ENCODE peak calls at places on chromosomes 2 and 18, in five cellular contexts. F is fibroblast of lung, P is GM12864, U is AG04450, B is IMR-90. V is an unnamed sample.

GRCh38 chr18:22177496-22177866 is 8.1 kb downstream of the GATA6 start:
- DNase-seq in F (no peak), P (no peak), U (no peak), B (no peak), V (no peak)

GRCh38 chr2:88765154-88765948 is 73.9 kb downstream of the RPIA start:
- DNase-seq in F (peak), P (peak), U (no peak), B (peak), V (no peak)

GRCh38 chr18:487371-487770 is 13.1 kb downstream of the COLEC12 start:
- DNase-seq in F (no peak), P (no peak), U (no peak), B (peak), V (no peak)

GRCh38 chr2:39133215-39133851 is 12.5 kb upstream of the SOS1 start:
- DNase-seq in F (no peak), P (no peak), U (no peak), B (no peak), V (no peak)

GRCh38 chr2:241134711-241135110 is 14.6 kb downstream of the PASK start:
- DNase-seq in F (no peak), P (no peak), U (no peak), B (no peak), V (no peak)

GRCh38 chr2:60641866-60642788 is 88.7 kb upstream of the BCL11A start:
- DNase-seq in F (peak), P (peak), U (peak), B (peak), V (peak)

GRCh38 chr2:209321076-209321475 is 102.8 kb upstream of the MAP2 start:
- DNase-seq in F (peak), P (no peak), U (no peak), B (peak), V (no peak)

GRCh38 chr2:133264951-133265949 is 303.0 kb downstream of the NCKAP5 start:
- DNase-seq in F (no peak), P (no peak), U (no peak), B (no peak), V (no peak)

GRCh38 chr2:115574667-115575066 is 1132.2 kb downstream of the DPP10 start:
- DNase-seq in F (no peak), P (no peak), U (no peak), B (no peak), V (no peak)

GRCh38 chr2:2933421-2933820 is 444.2 kb downstream of the EIPR1 start:
- DNase-seq in F (no peak), P (no peak), U (no peak), B (no peak), V (no peak)

GRCh38 chr2:110211938-110212858 is at the start of gene MTLN:
- DNase-seq in F (peak), P (peak), U (no peak), B (peak), V (no peak)

GRCh38 chr18:5238371-5238758 is 41.3 kb upstream of the AKAIN1 start:
- DNase-seq in F (no peak), P (peak), U (no peak), B (peak), V (no peak)

GRCh38 chr2:59314367-59314766 is 1073.2 kb upstream of the FANCL start:
- DNase-seq in F (no peak), P (no peak), U (no peak), B (no peak), V (no peak)

GRCh38 chr2:48346124-48346536 is 183.8 kb upstream of the STON1 start:
- DNase-seq in F (peak), P (no peak), U (peak), B (peak), V (peak)

GRCh38 chr2:149611100-149611820 is 23.7 kb upstream of the MMADHC start:
- DNase-seq in F (no peak), P (no peak), U (no peak), B (no peak), V (no peak)

GRCh38 chr2:126889501-126890135 is 9.1 kb upstream of the TEX51 start:
- DNase-seq in F (no peak), P (no peak), U (no peak), B (no peak), V (no peak)

GRCh38 chr18:66638856-66639621 is 35.1 kb upstream of the CDH19 start:
- DNase-seq in F (no peak), P (no peak), U (no peak), B (no peak), V (no peak)

GRCh38 chr2:11914455-11914854 is 168.0 kb downstream of the LPIN1 start:
- DNase-seq in F (peak), P (no peak), U (no peak), B (no peak), V (peak)

GRCh38 chr2:21820271-21820670 is 696.5 kb downstream of the TDRD15 start:
- DNase-seq in F (peak), P (no peak), U (no peak), B (peak), V (no peak)

GRCh38 chr2:170717599-170717963 is 2.4 kb downstream of the SP5 start:
- DNase-seq in F (no peak), P (no peak), U (no peak), B (no peak), V (no peak)

GRCh38 chr2:131062066-131062465 is 31.2 kb downstream of the FAM168B start:
- DNase-seq in F (no peak), P (no peak), U (no peak), B (no peak), V (no peak)

GRCh38 chr18:68438536-68438935 is 276.4 kb downstream of the TMX3 start:
- DNase-seq in F (no peak), P (no peak), U (no peak), B (no peak), V (no peak)

GRCh38 chr2:127220807-127221527 is 868 bp upstream of the CYP27C1 start:
- DNase-seq in F (no peak), P (no peak), U (no peak), B (no peak), V (no peak)

GRCh38 chr2:28568533-28568932 is 72.7 kb downstream of the PLB1 start:
- DNase-seq in F (no peak), P (no peak), U (no peak), B (peak), V (no peak)

GRCh38 chr2:65299246-65299645 is 71.6 kb downstream of the ACTR2 start:
- DNase-seq in F (peak), P (no peak), U (no peak), B (peak), V (no peak)

GRCh38 chr2:74886811-74887210 is 52.9 kb downstream of the HK2 start:
- DNase-seq in F (no peak), P (no peak), U (no peak), B (no peak), V (no peak)

GRCh38 chr2:69298261-69298660 is 88.8 kb downstream of the GFPT1 start:
- DNase-seq in F (peak), P (no peak), U (peak), B (peak), V (peak)

GRCh38 chr18:61334491-61334850 is 1.2 kb downstream of the CDH20 start:
- DNase-seq in F (peak), P (no peak), U (no peak), B (no peak), V (no peak)

GRCh38 chr2:47422016-47422415 is 19.1 kb downstream of the MSH2 start:
- DNase-seq in F (peak), P (no peak), U (no peak), B (no peak), V (no peak)

GRCh38 chr2:60818272-60818671 is 62.2 kb downstream of the PAPOLG start:
- DNase-seq in F (peak), P (no peak), U (no peak), B (peak), V (no peak)

GRCh38 chr2:74450570-74451190 is 4.2 kb upstream of the INO80B start:
- DNase-seq in F (no peak), P (no peak), U (no peak), B (no peak), V (no peak)

GRCh38 chr2:173979721-173980351 is 14.7 kb upstream of the SP3 start:
- DNase-seq in F (peak), P (no peak), U (no peak), B (peak), V (no peak)

GRCh38 chr18:48674758-48675157 is 135.9 kb downstream of the CTIF start:
- DNase-seq in F (no peak), P (no peak), U (no peak), B (no peak), V (no peak)

GRCh38 chr2:20193185-20193584 is 31.7 kb downstream of the SDC1 start:
- DNase-seq in F (no peak), P (no peak), U (no peak), B (no peak), V (no peak)

GRCh38 chr2:138391956-138392355 is 109.6 kb upstream of the SPOPL start:
- DNase-seq in F (no peak), P (no peak), U (no peak), B (peak), V (no peak)

GRCh38 chr2:223674998-223675609 is 72.9 kb upstream of the SCG2 start:
- DNase-seq in F (peak), P (no peak), U (no peak), B (peak), V (no peak)
- TF ChIP-seq CTCF in F (peak), P (peak), U (peak), B (peak), V (peak)

DNA sequence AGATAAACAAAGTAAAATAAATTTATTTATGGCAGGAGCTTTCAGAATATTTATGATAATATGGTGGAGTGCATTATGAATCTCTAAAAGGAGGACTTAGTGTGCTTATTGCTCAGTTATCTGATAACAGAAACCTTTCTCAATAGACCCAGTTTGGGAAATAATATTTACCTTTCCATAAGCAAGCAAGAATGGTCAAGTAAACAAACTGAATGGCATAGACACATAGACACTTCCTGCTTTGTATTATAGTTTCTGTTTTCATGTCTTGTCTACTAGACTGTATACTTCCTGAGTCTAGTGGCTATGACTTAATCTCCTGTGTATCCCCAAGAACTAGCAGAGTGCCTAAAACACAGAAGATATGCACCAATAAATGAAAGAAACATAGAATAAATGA is 87.8 kb downstream of the UPP2 start:
- DNase-seq in F (no peak), P (no peak), U (no peak), B (no peak), V (no peak)
- H3K4me3 ChIP-seq in F (no peak), P (no peak), U (no peak), B (no peak), V (no peak)

DNA sequence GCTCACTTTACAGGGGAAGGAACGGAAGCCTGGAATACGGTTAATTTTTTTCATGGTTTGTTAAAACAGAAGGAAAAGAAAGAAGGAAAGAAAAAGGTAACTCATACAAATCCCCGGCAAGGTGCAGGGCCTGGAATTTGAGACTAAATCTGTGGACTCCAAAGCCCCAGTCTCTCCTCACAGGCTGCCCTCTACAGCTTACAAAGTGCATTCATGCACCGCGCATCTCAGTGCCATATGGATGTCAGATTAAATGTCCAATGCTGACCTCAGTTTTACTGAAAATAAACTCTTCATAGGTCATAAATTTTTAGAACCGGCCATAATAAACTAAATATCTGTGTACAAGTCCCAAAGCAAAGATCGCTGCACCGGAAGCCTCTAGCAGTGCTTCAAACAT is 17.8 kb downstream of the ST6GAL2 start:
- DNase-seq in F (no peak), P (no peak), U (no peak), B (no peak), V (no peak)
- TF ChIP-seq CTCF in F (no peak), P (peak), U (peak), B (peak), V (no peak)

GRCh38 chr2:23703583-23704385 is 223.1 kb downstream of the ATAD2B start:
- DNase-seq in F (no peak), P (no peak), U (no peak), B (no peak), V (no peak)
- H3K4me3 ChIP-seq in F (no peak), P (no peak), U (no peak), B (no peak), V (no peak)

DNA sequence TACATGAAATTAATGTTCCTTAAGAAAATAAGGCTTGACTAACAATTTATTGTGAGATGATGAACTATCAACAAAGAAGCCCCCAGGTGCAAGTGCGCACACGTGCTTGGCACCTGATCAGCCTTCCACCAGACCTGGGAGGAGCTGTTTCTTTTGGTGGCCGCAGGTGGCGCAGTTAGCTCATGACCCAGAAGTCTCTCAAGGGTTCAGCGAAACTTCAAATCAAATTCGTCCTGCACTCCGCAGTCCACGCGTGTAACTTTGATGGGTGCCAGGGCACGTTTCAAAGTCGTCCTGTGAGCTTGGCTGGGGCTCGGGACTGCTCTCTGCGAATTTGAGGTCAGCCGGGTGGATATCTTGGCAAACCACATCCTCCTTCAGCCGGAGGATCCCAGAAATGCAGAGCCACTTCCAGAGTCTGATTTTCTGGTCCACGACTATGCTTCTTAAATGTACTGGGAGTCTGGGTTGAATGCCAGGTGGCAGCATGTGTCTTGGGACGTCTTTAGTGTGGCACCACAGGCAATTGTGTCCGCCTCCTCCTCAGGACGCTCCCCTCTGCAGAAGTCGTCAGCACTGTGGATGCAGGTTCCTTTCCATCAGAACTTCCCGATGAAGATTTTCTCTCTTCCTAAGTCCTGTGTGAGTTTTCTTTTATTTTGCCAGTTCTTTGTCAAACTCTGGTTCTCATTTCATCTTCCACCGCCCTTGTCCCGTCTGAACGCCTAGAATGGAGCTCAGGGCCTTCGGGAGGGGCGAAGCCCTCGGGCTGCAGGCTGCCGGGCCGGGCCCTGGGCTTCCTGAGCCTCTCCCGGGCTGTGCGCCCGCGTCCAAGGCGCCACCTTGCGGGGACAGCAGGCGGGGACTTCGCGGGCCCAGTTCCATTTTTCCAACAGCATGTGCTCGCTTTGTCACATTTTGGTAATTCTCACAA is 61.3 kb upstream of the RAPGEF4 start:
- DNase-seq in F (peak), P (no peak), U (no peak), B (no peak), V (no peak)
- TF ChIP-seq CTCF in F (peak), P (peak), U (peak), B (peak), V (peak)